ENCODE peak calls at places on chromosomes 5 and 9, in five cellular contexts. M, A, S, C and E are unnamed samples.

GRCh38 chr9:73869261-73869660 is 627.9 kb upstream of the RORB start:
- DNase-seq in S (peak), M (peak), A (no peak), C (no peak), E (peak)

GRCh38 chr5:1727571-1727970 is 72.1 kb downstream of the MRPL36 start:
- DNase-seq in M (no peak), C (peak), A (no peak), S (no peak), E (no peak)

GRCh38 chr9:78004478-78005229 is 27.0 kb downstream of the GNAQ start:
- DNase-seq in S (no peak), A (no peak), M (peak), C (no peak), E (no peak)

GRCh38 chr5:126338516-126339153 is 84.6 kb upstream of the GRAMD2B start:
- DNase-seq in S (no peak), A (no peak), M (no peak), C (no peak), E (no peak)

GRCh38 chr9:115653231-115653630 is 500.4 kb upstream of the PAPPA start:
- DNase-seq in A (peak), M (peak), S (no peak), C (no peak), E (no peak)

GRCh38 chr9:38329980-38330379 is 62.5 kb upstream of the ALDH1B1 start:
- DNase-seq in M (no peak), A (no peak), S (no peak), C (no peak), E (no peak)

GRCh38 chr5:112848116-112848811 is 12.8 kb upstream of the SRP19 start:
- DNase-seq in M (peak), C (no peak), A (peak), S (peak), E (peak)

GRCh38 chr5:130546216-130546615 is 618.8 kb downstream of the HINT1 start:
- DNase-seq in C (no peak), A (no peak), M (peak), S (no peak), E (no peak)

GRCh38 chr5:56896761-56897160 is 12.6 kb upstream of the SETD9 start:
- DNase-seq in A (no peak), M (no peak), C (no peak), S (no peak), E (no peak)

GRCh38 chr9:32265037-32265436 is 119.4 kb upstream of the ACO1 start:
- DNase-seq in A (no peak), C (no peak), S (no peak), M (no peak), E (no peak)

GRCh38 chr5:159763564-159763963 is 152.7 kb upstream of the ADRA1B start:
- DNase-seq in C (no peak), M (peak), A (no peak), S (no peak), E (no peak)

GRCh38 chr5:140341591-140341990 is 4.8 kb downstream of the HBEGF start:
- DNase-seq in A (no peak), C (no peak), M (no peak), S (no peak), E (peak)

GRCh38 chr9:108603141-108603540 is 252.6 kb downstream of the ACTL7B start:
- DNase-seq in A (no peak), C (no peak), M (no peak), S (no peak), E (no peak)

GRCh38 chr5:60961685-60962084 is 16.7 kb downstream of the NDUFAF2 start:
- DNase-seq in M (peak), C (no peak), A (no peak), S (no peak), E (no peak)

GRCh38 chr5:132528866-132529634 is 14.3 kb downstream of the IL5 start:
- DNase-seq in A (no peak), S (no peak), C (no peak), M (no peak), E (peak)

GRCh38 chr9:137243626-137244485 is 2.8 kb downstream of the TUBB4B start:
- DNase-seq in S (no peak), A (no peak), M (peak), C (no peak), E (no peak)

GRCh38 chr9:571066-571465 is 270.4 kb upstream of the DMRT1 start:
- DNase-seq in C (no peak), M (no peak), A (no peak), S (no peak), E (no peak)

GRCh38 chr5:158382473-158382872 is 523.5 kb upstream of the CLINT1 start:
- DNase-seq in S (peak), C (no peak), M (peak), A (peak), E (peak)

GRCh38 chr5:151252762-151253603 is at the start of gene GM2A:
- DNase-seq in S (peak), M (peak), C (peak), A (peak), E (peak)

GRCh38 chr5:125100342-125100741 is 353.9 kb upstream of the ZNF608 start:
- DNase-seq in S (no peak), C (no peak), A (no peak), M (no peak), E (no peak)

GRCh38 chr5:132294728-132295504 is 722 bp downstream of the SLC22A4 start:
- DNase-seq in A (no peak), C (peak), S (no peak), M (peak), E (peak)

GRCh38 chr9:124467410-124468060 is 17.3 kb downstream of the ADGRD2 start:
- DNase-seq in M (no peak), S (no peak), C (no peak), A (no peak), E (no peak)

GRCh38 chr5:103561670-103562069 is 919 bp downstream of the NUDT12 start:
- DNase-seq in M (no peak), A (no peak), S (no peak), C (no peak), E (no peak)

GRCh38 chr9:136484153-136485048 is 1.6 kb upstream of the SEC16A start:
- DNase-seq in A (no peak), M (peak), C (no peak), S (no peak), E (no peak)

GRCh38 chr5:16271851-16272250 is 92.3 kb upstream of the MARCHF11 start:
- DNase-seq in A (no peak), C (no peak), S (no peak), M (no peak), E (no peak)

GRCh38 chr5:138789771-138790242 is 36.6 kb downstream of the CTNNA1 start:
- DNase-seq in C (peak), M (peak), S (peak), A (no peak), E (peak)
- TF ChIP-seq CTCF in C (peak), M (peak), S (peak), A (peak), E (peak)

DNA sequence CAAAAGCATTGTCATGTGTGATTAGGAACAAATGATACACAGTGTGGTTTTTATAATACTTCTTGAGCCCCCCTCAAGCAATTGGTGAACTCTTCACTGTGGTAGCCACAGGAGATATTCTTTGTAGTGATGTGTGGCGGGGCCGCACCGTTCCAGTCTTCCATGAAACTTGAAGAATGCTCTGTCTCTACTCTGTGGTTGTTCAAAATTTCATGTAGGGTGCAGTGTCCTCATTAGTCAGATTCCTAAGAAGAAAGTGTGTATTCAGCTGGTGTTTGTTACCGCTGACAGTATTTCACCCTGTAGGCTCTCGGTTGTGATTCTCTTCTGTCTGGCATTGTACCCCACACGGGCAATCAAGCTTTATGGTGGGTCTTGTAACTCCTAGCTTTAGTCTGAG is 10.8 kb downstream of the OTULIN start:
- DNase-seq in S (no peak), M (no peak), A (no peak), C (no peak), E (no peak)
- TF ChIP-seq CTCF in S (no peak), M (no peak), A (no peak), C (no peak), E (no peak)

GRCh38 chr9:104783588-104783987 is 19.7 kb downstream of the NIPSNAP3B start:
- DNase-seq in S (no peak), A (no peak), C (no peak), M (no peak), E (no peak)

GRCh38 chr9:104779946-104780539 is 16.1 kb downstream of the NIPSNAP3B start:
- DNase-seq in M (no peak), S (no peak), A (no peak), C (no peak), E (no peak)

GRCh38 chr9:104779334-104779733 is 15.4 kb downstream of the NIPSNAP3B start:
- DNase-seq in C (no peak), M (no peak), S (no peak), A (no peak), E (no peak)

GRCh38 chr9:104778802-104779201 is 14.9 kb downstream of the NIPSNAP3B start:
- DNase-seq in M (no peak), C (no peak), S (no peak), A (no peak), E (no peak)

DNA sequence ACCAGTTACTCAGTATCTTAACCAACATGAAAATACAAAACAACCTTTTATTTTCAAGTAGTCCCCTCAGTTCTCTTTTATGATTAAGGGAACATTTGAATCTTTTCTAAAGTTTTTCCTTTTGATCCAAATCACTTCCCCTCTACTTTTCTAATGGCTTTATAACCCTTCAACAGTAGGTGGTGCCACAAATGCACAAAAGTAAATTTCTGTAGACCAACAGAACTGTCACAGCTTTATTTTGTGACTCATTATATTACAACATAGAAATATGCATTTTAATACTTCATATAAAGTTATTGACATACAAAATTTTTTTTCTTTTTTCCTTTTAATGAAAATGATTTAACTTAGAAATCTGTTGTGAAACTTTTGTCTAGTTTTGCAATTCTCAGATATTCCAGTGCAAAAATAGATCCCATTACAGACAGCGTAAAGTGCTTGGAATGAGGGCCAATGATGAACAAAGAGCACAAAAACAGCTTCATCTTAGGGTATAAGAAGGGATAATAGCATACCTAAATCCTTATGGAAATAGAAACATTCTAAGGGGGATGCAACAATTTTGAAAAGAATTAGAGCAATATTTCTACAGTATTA is 17.0 kb downstream of the NIPSNAP3B start:
- DNase-seq in S (no peak), A (no peak), C (no peak), M (peak), E (no peak)
- TF ChIP-seq CTCF in S (peak), A (peak), C (no peak), M (peak), E (peak)

DNA sequence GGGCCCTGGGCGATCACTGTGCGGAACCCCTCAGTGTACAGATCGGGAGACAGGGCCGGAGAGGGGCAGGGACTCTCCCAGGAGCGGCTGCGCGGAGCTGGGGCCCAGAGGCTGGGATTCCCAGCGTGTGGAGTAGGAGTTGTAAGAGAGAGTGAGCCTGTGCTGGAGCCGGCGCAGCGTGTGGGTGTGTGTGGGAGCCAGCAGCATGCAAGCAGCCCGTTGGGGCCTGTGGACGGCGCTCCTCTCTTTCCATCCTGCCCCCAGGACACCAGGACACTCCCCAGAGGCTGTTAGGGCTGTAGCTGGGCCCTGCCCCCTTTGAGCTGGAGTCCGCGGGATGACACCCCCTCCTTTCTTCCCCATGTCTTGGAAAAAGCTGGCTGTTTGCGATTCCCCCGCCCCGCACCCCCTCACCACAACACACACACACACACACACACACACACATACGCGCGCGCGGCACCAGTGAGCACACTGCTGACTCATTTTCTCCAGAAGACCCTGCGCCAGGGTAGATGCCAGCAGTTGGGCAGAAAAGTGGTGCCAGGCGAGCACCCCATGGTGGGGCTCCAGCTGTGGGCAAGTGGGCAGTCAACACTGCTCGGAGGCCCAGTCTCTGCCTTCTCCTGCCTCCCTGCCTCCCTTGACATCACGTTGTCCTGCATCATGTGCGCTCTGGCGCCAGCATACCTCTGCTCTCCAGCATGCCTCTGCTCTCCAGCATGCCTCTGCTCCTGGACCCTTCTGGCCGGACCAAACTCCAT is 1.5 kb downstream of the COL27A1 start:
- DNase-seq in A (peak), M (peak), S (no peak), C (peak), E (peak)
- TF ChIP-seq CTCF in A (peak), M (no peak), S (no peak), C (no peak), E (no peak)

DNA sequence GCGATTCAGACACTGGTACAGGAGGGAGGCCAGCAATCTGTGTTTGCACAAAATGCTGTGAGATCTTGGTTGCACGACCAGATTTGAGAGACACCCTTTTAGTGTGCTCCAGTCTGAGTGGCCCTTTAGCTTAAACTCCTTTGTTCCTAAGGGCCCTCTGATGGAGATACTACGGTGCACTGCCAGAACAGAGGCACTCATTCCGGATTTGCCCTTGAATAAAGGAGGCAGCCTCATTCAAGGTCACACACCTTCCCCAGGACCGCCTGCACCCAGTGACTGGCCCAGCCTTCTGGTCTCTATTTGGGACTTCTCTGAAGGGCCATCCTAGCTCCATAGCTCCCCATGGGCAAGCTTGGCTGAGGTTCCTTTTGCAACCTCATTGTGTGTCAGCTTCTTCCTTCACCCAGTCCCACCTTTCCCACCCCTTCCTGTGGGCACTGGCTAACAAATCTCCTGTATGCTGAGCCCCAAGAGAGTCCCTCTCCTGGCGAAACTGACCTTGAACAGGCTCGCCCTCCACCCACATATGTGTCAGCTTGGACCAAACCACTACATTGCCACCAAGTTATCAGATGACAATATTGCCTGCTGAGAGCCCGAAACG is 191.7 kb downstream of the GABBR2 start:
- DNase-seq in A (no peak), M (no peak), C (no peak), S (no peak), E (no peak)
- TF ChIP-seq CTCF in A (no peak), M (no peak), C (no peak), S (no peak), E (no peak)

GRCh38 chr5:143154495-143155375 is 248.8 kb downstream of the NR3C1 start:
- DNase-seq in M (peak), C (no peak), A (no peak), S (no peak), E (no peak)

GRCh38 chr5:143156556-143156955 is 246.9 kb downstream of the NR3C1 start:
- DNase-seq in A (no peak), S (no peak), C (no peak), M (no peak), E (no peak)

GRCh38 chr5:143153332-143154119 is 250.0 kb downstream of the NR3C1 start:
- DNase-seq in M (peak), C (no peak), A (peak), S (no peak), E (no peak)

GRCh38 chr5:143152445-143152844 is 251.0 kb downstream of the NR3C1 start:
- DNase-seq in A (no peak), M (no peak), S (no peak), C (no peak), E (no peak)

GRCh38 chr5:143155445-143155844 is 248.0 kb downstream of the NR3C1 start:
- DNase-seq in A (no peak), S (no peak), C (no peak), M (no peak), E (no peak)
- TF ChIP-seq CTCF in A (peak), S (no peak), C (no peak), M (no peak), E (no peak)

GRCh38 chr9:106438928-106439327 is 424.0 kb upstream of the ZNF462 start:
- DNase-seq in C (no peak), S (no peak), M (no peak), A (no peak), E (no peak)
- TF ChIP-seq CTCF in C (no peak), S (no peak), M (no peak), A (no peak), E (no peak)

GRCh38 chr5:74903165-74903787 is 37.1 kb upstream of the FAM169A start:
- DNase-seq in A (no peak), S (no peak), M (peak), C (peak), E (peak)
- TF ChIP-seq CTCF in A (peak), S (peak), M (peak), C (peak), E (peak)